ENCODE peak calls at places on chromosomes 16 and 17, in ten cellular contexts. One of them, this sample, is unnamed.

GRCh38 chr16:56121156-56121500 is 70.2 kb upstream of the GNAO1 start:
- DNase-seq in CD8-positive, alpha-beta T cell: no peak
- DNase-seq in ascending aorta: no peak
- DNase-seq in BJ: no peak
- DNase-seq in neural progenitor cell: no peak
- DNase-seq in breast epithelium: no peak
- DNase-seq in SK-N-SH: no peak
- DNase-seq in cardiac muscle cell: no peak
- DNase-seq in dorsolateral prefrontal cortex: no peak
- DNase-seq in BE2C: no peak
- DNase-seq in this sample: no peak

GRCh38 chr16:71216714-71217113 is 13.8 kb downstream of the HYDIN start:
- DNase-seq in breast epithelium: no peak
- DNase-seq in neural progenitor cell: peak; percentile 9
- DNase-seq in BJ: no peak
- DNase-seq in BE2C: no peak
- DNase-seq in ascending aorta: no peak
- DNase-seq in cardiac muscle cell: no peak
- DNase-seq in SK-N-SH: no peak
- DNase-seq in dorsolateral prefrontal cortex: no peak
- DNase-seq in CD8-positive, alpha-beta T cell: no peak
- DNase-seq in this sample: no peak

GRCh38 chr17:73436966-73437365 is 125.2 kb upstream of the CDC42EP4 start:
- DNase-seq in breast epithelium: no peak
- DNase-seq in dorsolateral prefrontal cortex: no peak
- DNase-seq in BJ: no peak
- DNase-seq in neural progenitor cell: no peak
- DNase-seq in CD8-positive, alpha-beta T cell: no peak
- DNase-seq in cardiac muscle cell: peak; percentile 33
- DNase-seq in SK-N-SH: no peak
- DNase-seq in BE2C: no peak
- DNase-seq in ascending aorta: no peak
- DNase-seq in this sample: no peak

GRCh38 chr17:64006361-64007088 is 8.4 kb downstream of the PRR29 start:
- DNase-seq in BJ: no peak
- DNase-seq in ascending aorta: no peak
- DNase-seq in cardiac muscle cell: peak; percentile 49
- DNase-seq in breast epithelium: no peak
- DNase-seq in neural progenitor cell: no peak
- DNase-seq in dorsolateral prefrontal cortex: peak; percentile 0
- DNase-seq in BE2C: peak; percentile 90
- DNase-seq in SK-N-SH: peak; percentile 80
- DNase-seq in CD8-positive, alpha-beta T cell: no peak
- DNase-seq in this sample: no peak

GRCh38 chr16:30083216-30084055 is 7.6 kb downstream of the PPP4C start:
- DNase-seq in neural progenitor cell: no peak
- DNase-seq in dorsolateral prefrontal cortex: no peak
- DNase-seq in cardiac muscle cell: no peak
- DNase-seq in BJ: no peak
- DNase-seq in SK-N-SH: no peak
- DNase-seq in CD8-positive, alpha-beta T cell: no peak
- DNase-seq in breast epithelium: no peak
- DNase-seq in ascending aorta: no peak
- DNase-seq in BE2C: no peak
- DNase-seq in this sample: no peak

GRCh38 chr17:42329025-42329976 is 41.0 kb downstream of the STAT5A start:
- DNase-seq in neural progenitor cell: peak; percentile 90
- DNase-seq in BJ: peak; percentile 52
- DNase-seq in CD8-positive, alpha-beta T cell: no peak
- DNase-seq in cardiac muscle cell: peak; percentile 58
- DNase-seq in BE2C: no peak
- DNase-seq in SK-N-SH: no peak
- DNase-seq in dorsolateral prefrontal cortex: no peak
- DNase-seq in breast epithelium: no peak
- DNase-seq in ascending aorta: no peak
- DNase-seq in this sample: peak; percentile 82

GRCh38 chr17:33140413-33141099 is 148.9 kb downstream of the SPACA3 start:
- DNase-seq in cardiac muscle cell: no peak
- DNase-seq in breast epithelium: no peak
- DNase-seq in BJ: no peak
- DNase-seq in BE2C: no peak
- DNase-seq in CD8-positive, alpha-beta T cell: no peak
- DNase-seq in dorsolateral prefrontal cortex: no peak
- DNase-seq in ascending aorta: no peak
- DNase-seq in neural progenitor cell: peak; percentile 49
- DNase-seq in SK-N-SH: no peak
- DNase-seq in this sample: no peak

GRCh38 chr17:6506679-6507231 is 49.6 kb downstream of the PITPNM3 start:
- DNase-seq in dorsolateral prefrontal cortex: no peak
- DNase-seq in breast epithelium: no peak
- DNase-seq in ascending aorta: no peak
- DNase-seq in CD8-positive, alpha-beta T cell: no peak
- DNase-seq in cardiac muscle cell: peak; percentile 66
- DNase-seq in BE2C: no peak
- DNase-seq in SK-N-SH: no peak
- DNase-seq in BJ: peak; percentile 3
- DNase-seq in neural progenitor cell: no peak
- DNase-seq in this sample: peak; percentile 84

GRCh38 chr17:63928172-63928666 is 3.9 kb downstream of the CD79B start:
- DNase-seq in breast epithelium: no peak
- DNase-seq in dorsolateral prefrontal cortex: no peak
- DNase-seq in BJ: no peak
- DNase-seq in SK-N-SH: peak; percentile 9
- DNase-seq in BE2C: no peak
- DNase-seq in neural progenitor cell: no peak
- DNase-seq in CD8-positive, alpha-beta T cell: no peak
- DNase-seq in ascending aorta: no peak
- DNase-seq in cardiac muscle cell: no peak
- DNase-seq in this sample: no peak

GRCh38 chr16:57143125-57143965 is 42.5 kb downstream of the PSME3IP1 start:
- DNase-seq in dorsolateral prefrontal cortex: peak; percentile 95
- DNase-seq in BE2C: no peak
- DNase-seq in SK-N-SH: no peak
- DNase-seq in BJ: no peak
- DNase-seq in ascending aorta: no peak
- DNase-seq in neural progenitor cell: no peak
- DNase-seq in cardiac muscle cell: no peak
- DNase-seq in breast epithelium: no peak
- DNase-seq in CD8-positive, alpha-beta T cell: no peak
- DNase-seq in this sample: no peak

GRCh38 chr17:60968266-60968665 is 290.6 kb downstream of the BCAS3 start:
- DNase-seq in ascending aorta: no peak
- DNase-seq in dorsolateral prefrontal cortex: no peak
- DNase-seq in SK-N-SH: no peak
- DNase-seq in breast epithelium: no peak
- DNase-seq in neural progenitor cell: no peak
- DNase-seq in BE2C: no peak
- DNase-seq in CD8-positive, alpha-beta T cell: no peak
- DNase-seq in cardiac muscle cell: no peak
- DNase-seq in BJ: no peak
- DNase-seq in this sample: no peak

DNA sequence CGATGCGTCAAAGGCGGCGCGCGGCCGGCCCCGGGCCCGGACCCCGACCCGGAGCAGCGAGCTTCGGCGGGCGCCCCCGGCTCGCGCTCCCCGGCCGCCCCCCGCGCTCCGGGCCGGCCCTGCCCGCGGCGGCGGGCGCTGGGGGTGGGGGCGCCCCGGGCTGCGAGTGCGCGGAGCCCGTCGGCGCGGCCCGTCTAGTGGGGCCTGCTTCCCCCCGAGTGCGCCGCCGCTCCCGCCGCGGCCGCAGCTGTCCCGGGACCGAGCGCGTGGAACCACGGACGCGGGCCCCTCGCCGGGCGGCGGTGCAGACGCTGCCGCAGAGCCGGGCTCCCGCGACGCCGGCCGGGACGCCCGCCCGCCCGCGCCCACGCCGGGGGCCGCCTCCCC is 308 bp downstream of the ADCY9 start:
- DNase-seq in neural progenitor cell: no peak
- DNase-seq in cardiac muscle cell: no peak
- DNase-seq in breast epithelium: no peak
- DNase-seq in dorsolateral prefrontal cortex: no peak
- DNase-seq in BJ: no peak
- DNase-seq in ascending aorta: no peak
- DNase-seq in CD8-positive, alpha-beta T cell: no peak
- DNase-seq in BE2C: no peak
- DNase-seq in SK-N-SH: no peak
- DNase-seq in this sample: no peak
- H3K27me3 ChIP-seq in neural progenitor cell: peaks cover 58% of the 10 kb centered on the region
- H3K27me3 ChIP-seq in cardiac muscle cell: no peaks in the 10 kb centered on the region
- H3K27me3 ChIP-seq in breast epithelium: no peaks in the 10 kb centered on the region
- H3K27me3 ChIP-seq in dorsolateral prefrontal cortex: no peaks in the 10 kb centered on the region
- H3K27me3 ChIP-seq in BJ: no peaks in the 10 kb centered on the region
- H3K27me3 ChIP-seq in ascending aorta: no peaks in the 10 kb centered on the region
- H3K27me3 ChIP-seq in CD8-positive, alpha-beta T cell: no peaks in the 10 kb centered on the region
- H3K27me3 ChIP-seq in BE2C: no peaks in the 10 kb centered on the region
- H3K27me3 ChIP-seq in SK-N-SH: no peaks in the 10 kb centered on the region
- H3K27me3 ChIP-seq in this sample: no peaks in the 10 kb centered on the region

GRCh38 chr16:28192811-28193529 is 18.8 kb downstream of the XPO6 start:
- DNase-seq in neural progenitor cell: no peak
- DNase-seq in ascending aorta: no peak
- DNase-seq in cardiac muscle cell: no peak
- DNase-seq in CD8-positive, alpha-beta T cell: peak; percentile 67
- DNase-seq in BE2C: no peak
- DNase-seq in BJ: no peak
- DNase-seq in dorsolateral prefrontal cortex: no peak
- DNase-seq in SK-N-SH: no peak
- DNase-seq in breast epithelium: no peak
- DNase-seq in this sample: peak; percentile 25

GRCh38 chr16:28195859-28196258 is 15.9 kb downstream of the XPO6 start:
- DNase-seq in ascending aorta: no peak
- DNase-seq in dorsolateral prefrontal cortex: no peak
- DNase-seq in BJ: no peak
- DNase-seq in SK-N-SH: no peak
- DNase-seq in BE2C: no peak
- DNase-seq in cardiac muscle cell: no peak
- DNase-seq in CD8-positive, alpha-beta T cell: no peak
- DNase-seq in breast epithelium: no peak
- DNase-seq in neural progenitor cell: no peak
- DNase-seq in this sample: no peak

GRCh38 chr16:28196331-28196987 is 15.3 kb downstream of the XPO6 start:
- DNase-seq in ascending aorta: no peak
- DNase-seq in SK-N-SH: no peak
- DNase-seq in cardiac muscle cell: no peak
- DNase-seq in breast epithelium: no peak
- DNase-seq in BE2C: no peak
- DNase-seq in dorsolateral prefrontal cortex: no peak
- DNase-seq in BJ: no peak
- DNase-seq in neural progenitor cell: no peak
- DNase-seq in CD8-positive, alpha-beta T cell: no peak
- DNase-seq in this sample: no peak

GRCh38 chr16:28191364-28191985 is 20.3 kb downstream of the XPO6 start:
- DNase-seq in CD8-positive, alpha-beta T cell: no peak
- DNase-seq in dorsolateral prefrontal cortex: no peak
- DNase-seq in cardiac muscle cell: no peak
- DNase-seq in ascending aorta: no peak
- DNase-seq in neural progenitor cell: no peak
- DNase-seq in SK-N-SH: no peak
- DNase-seq in BE2C: no peak
- DNase-seq in breast epithelium: no peak
- DNase-seq in BJ: no peak
- DNase-seq in this sample: peak; percentile 98

GRCh38 chr16:28193530-28194423 is 18.0 kb downstream of the XPO6 start:
- DNase-seq in cardiac muscle cell: peak; percentile 85
- DNase-seq in breast epithelium: no peak
- DNase-seq in BE2C: no peak
- DNase-seq in SK-N-SH: no peak
- DNase-seq in ascending aorta: no peak
- DNase-seq in dorsolateral prefrontal cortex: no peak
- DNase-seq in CD8-positive, alpha-beta T cell: no peak
- DNase-seq in neural progenitor cell: no peak
- DNase-seq in BJ: peak; percentile 95
- DNase-seq in this sample: peak; percentile 78
- TF ChIP-seq CTCF in cardiac muscle cell: no peak
- TF ChIP-seq CTCF in breast epithelium: no peak
- TF ChIP-seq CTCF in BE2C: no peak
- TF ChIP-seq CTCF in SK-N-SH: no peak
- TF ChIP-seq CTCF in ascending aorta: no peak
- TF ChIP-seq CTCF in dorsolateral prefrontal cortex: no peak
- TF ChIP-seq CTCF in CD8-positive, alpha-beta T cell: no peak
- TF ChIP-seq CTCF in neural progenitor cell: no peak
- TF ChIP-seq CTCF in BJ: no peak
- TF ChIP-seq CTCF in this sample: no peak

DNA sequence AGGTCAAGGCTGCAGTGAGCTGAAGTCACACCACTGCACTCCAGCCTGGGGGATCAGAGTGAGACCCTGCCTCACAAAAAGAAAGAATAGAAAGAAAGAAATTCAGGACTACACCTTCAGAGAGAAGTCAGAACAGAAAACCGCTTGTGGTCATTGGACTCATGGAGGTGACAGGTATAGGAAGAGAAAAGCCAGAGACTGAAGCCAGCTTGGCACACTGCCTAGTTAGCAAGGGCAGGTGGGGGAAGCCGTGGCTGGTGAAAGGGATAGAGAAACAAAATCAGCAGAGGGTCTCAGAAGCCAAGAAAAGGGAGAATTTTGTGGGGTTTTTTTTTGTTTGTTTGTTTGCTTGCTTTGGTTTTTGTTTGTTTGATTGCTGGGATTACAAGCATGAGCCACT is 32.9 kb upstream of the SKAP1 start:
- DNase-seq in BJ: no peak
- DNase-seq in dorsolateral prefrontal cortex: no peak
- DNase-seq in breast epithelium: no peak
- DNase-seq in CD8-positive, alpha-beta T cell: no peak
- DNase-seq in cardiac muscle cell: no peak
- DNase-seq in neural progenitor cell: no peak
- DNase-seq in BE2C: peak; percentile 10
- DNase-seq in SK-N-SH: no peak
- DNase-seq in ascending aorta: no peak
- DNase-seq in this sample: no peak
- H3K27me3 ChIP-seq in BJ: peaks cover 21% of the 10 kb centered on the region
- H3K27me3 ChIP-seq in dorsolateral prefrontal cortex: no peaks in the 10 kb centered on the region
- H3K27me3 ChIP-seq in breast epithelium: peaks cover 26% of the 10 kb centered on the region
- H3K27me3 ChIP-seq in CD8-positive, alpha-beta T cell: no peaks in the 10 kb centered on the region
- H3K27me3 ChIP-seq in cardiac muscle cell: peaks cover 21% of the 10 kb centered on the region
- H3K27me3 ChIP-seq in neural progenitor cell: peaks cover 79% of the 10 kb centered on the region
- H3K27me3 ChIP-seq in BE2C: peaks cover 75% of the 10 kb centered on the region
- H3K27me3 ChIP-seq in SK-N-SH: peaks cover 88% of the 10 kb centered on the region
- H3K27me3 ChIP-seq in ascending aorta: peaks cover 3% of the 10 kb centered on the region
- H3K27me3 ChIP-seq in this sample: no peaks in the 10 kb centered on the region

DNA sequence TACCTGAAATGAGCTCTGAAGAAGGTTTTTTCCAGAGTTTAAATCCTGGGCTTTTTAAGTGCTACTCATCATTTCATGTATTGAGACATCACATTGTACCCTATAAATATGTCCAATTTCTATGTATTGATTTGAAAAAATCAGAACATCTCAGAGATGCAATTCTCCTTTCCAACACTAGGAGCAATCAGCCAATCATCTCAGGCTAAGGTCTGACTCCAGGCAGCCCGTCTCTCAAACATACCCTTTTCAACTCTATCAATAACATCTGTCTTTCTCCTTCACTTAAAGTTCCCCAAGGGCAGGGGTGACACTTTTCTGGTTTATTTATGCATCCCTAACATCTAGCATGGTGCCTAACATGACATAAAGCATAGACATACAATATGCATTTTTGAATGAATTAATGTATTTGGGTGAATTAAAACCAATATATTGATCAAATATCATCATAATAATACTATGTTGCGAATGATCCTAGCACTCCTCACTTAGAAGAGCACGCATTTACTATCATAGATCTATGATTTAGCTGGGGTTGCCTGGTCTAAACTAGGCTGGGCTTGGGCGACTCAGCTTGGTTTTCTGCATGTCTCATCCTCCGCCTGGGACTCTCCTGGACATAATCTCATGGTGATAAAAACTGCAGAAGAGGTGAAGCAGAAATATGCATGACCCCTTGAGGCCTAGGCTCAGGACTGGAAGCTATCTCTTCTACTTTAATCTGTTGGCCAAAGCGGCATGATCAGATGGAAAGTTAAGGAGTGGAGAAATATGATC is 5.2 kb upstream of the CDH11 start:
- DNase-seq in dorsolateral prefrontal cortex: no peak
- DNase-seq in BJ: no peak
- DNase-seq in CD8-positive, alpha-beta T cell: no peak
- DNase-seq in cardiac muscle cell: no peak
- DNase-seq in neural progenitor cell: no peak
- DNase-seq in BE2C: no peak
- DNase-seq in ascending aorta: no peak
- DNase-seq in SK-N-SH: no peak
- DNase-seq in breast epithelium: no peak
- DNase-seq in this sample: no peak
- TF ChIP-seq CTCF in dorsolateral prefrontal cortex: peak; percentile 12
- TF ChIP-seq CTCF in BJ: no peak
- TF ChIP-seq CTCF in CD8-positive, alpha-beta T cell: no peak
- TF ChIP-seq CTCF in cardiac muscle cell: peak; percentile 34
- TF ChIP-seq CTCF in neural progenitor cell: peak; percentile 47
- TF ChIP-seq CTCF in BE2C: peak; percentile 55
- TF ChIP-seq CTCF in ascending aorta: no peak
- TF ChIP-seq CTCF in SK-N-SH: peak; percentile 50
- TF ChIP-seq CTCF in breast epithelium: no peak
- TF ChIP-seq CTCF in this sample: peak; percentile 20